ENCODE peak calls at places on chromosomes 1 and 21, in five cellular contexts. One of them, this sample, is unnamed.

GRCh38 chr21:42159560-42160110 is 59.3 kb upstream of the ABCG1 start:
- DNase-seq in stomach: no peak
- DNase-seq in ovary: peak; percentile 7
- DNase-seq in endothelial cell of umbilical vein: no peak
- DNase-seq in adrenal gland: no peak
- DNase-seq in this sample: no peak

GRCh38 chr1:192448026-192448578 is 127.5 kb upstream of the RGS1 start:
- DNase-seq in stomach: no peak
- DNase-seq in ovary: no peak
- DNase-seq in endothelial cell of umbilical vein: no peak
- DNase-seq in adrenal gland: no peak
- DNase-seq in this sample: no peak

GRCh38 chr21:37699024-37699770 is 217.1 kb downstream of the KCNJ6 start:
- DNase-seq in stomach: no peak
- DNase-seq in ovary: no peak
- DNase-seq in endothelial cell of umbilical vein: no peak
- DNase-seq in adrenal gland: no peak
- DNase-seq in this sample: no peak

GRCh38 chr1:233032916-233033315 is 82.5 kb downstream of the NTPCR start:
- DNase-seq in stomach: no peak
- DNase-seq in ovary: no peak
- DNase-seq in endothelial cell of umbilical vein: no peak
- DNase-seq in adrenal gland: no peak
- DNase-seq in this sample: no peak

GRCh38 chr1:72283204-72284083 is 1.1 kb upstream of the NEGR1 start:
- DNase-seq in stomach: peak; percentile 52
- DNase-seq in ovary: peak; percentile 75
- DNase-seq in endothelial cell of umbilical vein: peak; percentile 89
- DNase-seq in adrenal gland: peak; percentile 63
- DNase-seq in this sample: peak; percentile 73

GRCh38 chr1:171446396-171446795 is 38.9 kb upstream of the PRRC2C start:
- DNase-seq in stomach: no peak
- DNase-seq in ovary: no peak
- DNase-seq in endothelial cell of umbilical vein: no peak
- DNase-seq in adrenal gland: no peak
- DNase-seq in this sample: no peak

GRCh38 chr1:151728151-151728711 is 6.9 kb downstream of the RIIAD1 start:
- DNase-seq in stomach: no peak
- DNase-seq in ovary: no peak
- DNase-seq in endothelial cell of umbilical vein: no peak
- DNase-seq in adrenal gland: no peak
- DNase-seq in this sample: no peak

GRCh38 chr21:34869541-34869940 is 179.6 kb downstream of the RUNX1 start:
- DNase-seq in stomach: no peak
- DNase-seq in ovary: no peak
- DNase-seq in endothelial cell of umbilical vein: no peak
- DNase-seq in adrenal gland: no peak
- DNase-seq in this sample: peak; percentile 39

GRCh38 chr1:27402349-27402754 is 9.9 kb downstream of the GPR3 start:
- DNase-seq in stomach: peak; percentile 87
- DNase-seq in ovary: peak; percentile 75
- DNase-seq in endothelial cell of umbilical vein: peak; percentile 74
- DNase-seq in adrenal gland: peak; percentile 90
- DNase-seq in this sample: peak; percentile 89

GRCh38 chr1:28370220-28371010 is 875 bp downstream of the PHACTR4 start:
- DNase-seq in stomach: no peak
- DNase-seq in ovary: peak; percentile 23
- DNase-seq in endothelial cell of umbilical vein: no peak
- DNase-seq in adrenal gland: peak; percentile 39
- DNase-seq in this sample: peak; percentile 12

GRCh38 chr21:45573452-45574035 is 31.3 kb upstream of the SLC19A1 start:
- DNase-seq in stomach: no peak
- DNase-seq in ovary: peak; percentile 23
- DNase-seq in endothelial cell of umbilical vein: peak; percentile 14
- DNase-seq in adrenal gland: peak; percentile 14
- DNase-seq in this sample: no peak

GRCh38 chr1:26378088-26378878 is 5.7 kb upstream of the ZNF683 start:
- DNase-seq in stomach: no peak
- DNase-seq in ovary: no peak
- DNase-seq in endothelial cell of umbilical vein: peak; percentile 53
- DNase-seq in adrenal gland: no peak
- DNase-seq in this sample: peak; percentile 5

GRCh38 chr1:33119532-33120217 is 38.7 kb downstream of the AZIN2 start:
- DNase-seq in stomach: no peak
- DNase-seq in ovary: no peak
- DNase-seq in endothelial cell of umbilical vein: no peak
- DNase-seq in adrenal gland: no peak
- DNase-seq in this sample: no peak

GRCh38 chr1:59020151-59020997 is 236.5 kb upstream of the JUN start:
- DNase-seq in stomach: peak; percentile 56
- DNase-seq in ovary: peak; percentile 65
- DNase-seq in endothelial cell of umbilical vein: peak; percentile 87
- DNase-seq in adrenal gland: peak; percentile 74
- DNase-seq in this sample: peak; percentile 59

GRCh38 chr1:41935226-41935625 is 16.5 kb upstream of the HIVEP3 start:
- DNase-seq in stomach: no peak
- DNase-seq in ovary: no peak
- DNase-seq in endothelial cell of umbilical vein: peak; percentile 9
- DNase-seq in adrenal gland: no peak
- DNase-seq in this sample: no peak

GRCh38 chr1:226977288-226977972 is 37.3 kb downstream of the COQ8A start:
- DNase-seq in stomach: no peak
- DNase-seq in ovary: no peak
- DNase-seq in endothelial cell of umbilical vein: no peak
- DNase-seq in adrenal gland: no peak
- DNase-seq in this sample: no peak

GRCh38 chr1:59521456-59521855 is 224.6 kb downstream of the FGGY start:
- DNase-seq in stomach: no peak
- DNase-seq in ovary: no peak
- DNase-seq in endothelial cell of umbilical vein: no peak
- DNase-seq in adrenal gland: no peak
- DNase-seq in this sample: no peak

GRCh38 chr1:8023995-8024313 is 2.2 kb downstream of the ERRFI1 start:
- DNase-seq in stomach: no peak
- DNase-seq in ovary: no peak
- DNase-seq in endothelial cell of umbilical vein: no peak
- DNase-seq in adrenal gland: no peak
- DNase-seq in this sample: no peak

GRCh38 chr21:42578034-42578433 is 64.4 kb downstream of the SLC37A1 start:
- DNase-seq in stomach: no peak
- DNase-seq in ovary: no peak
- DNase-seq in endothelial cell of umbilical vein: no peak
- DNase-seq in adrenal gland: peak; percentile 10
- DNase-seq in this sample: no peak

GRCh38 chr21:45033791-45034555 is 40.4 kb upstream of the ADARB1 start:
- DNase-seq in stomach: no peak
- DNase-seq in ovary: no peak
- DNase-seq in endothelial cell of umbilical vein: no peak
- DNase-seq in adrenal gland: peak; percentile 33
- DNase-seq in this sample: no peak

GRCh38 chr1:154145986-154146385 is 8.9 kb downstream of the NUP210L start:
- DNase-seq in stomach: no peak
- DNase-seq in ovary: no peak
- DNase-seq in endothelial cell of umbilical vein: no peak
- DNase-seq in adrenal gland: no peak
- DNase-seq in this sample: no peak

GRCh38 chr1:207134550-207134949 is 30.5 kb downstream of the C4BPA start:
- DNase-seq in stomach: no peak
- DNase-seq in ovary: no peak
- DNase-seq in endothelial cell of umbilical vein: no peak
- DNase-seq in adrenal gland: no peak
- DNase-seq in this sample: no peak

GRCh38 chr1:89472886-89473285 is 51.7 kb upstream of the LRRC8B start:
- DNase-seq in stomach: no peak
- DNase-seq in ovary: no peak
- DNase-seq in endothelial cell of umbilical vein: no peak
- DNase-seq in adrenal gland: no peak
- DNase-seq in this sample: no peak

GRCh38 chr1:109772658-109773202 is 9.0 kb upstream of the EPS8L3 start:
- DNase-seq in stomach: no peak
- DNase-seq in ovary: no peak
- DNase-seq in endothelial cell of umbilical vein: no peak
- DNase-seq in adrenal gland: no peak
- DNase-seq in this sample: no peak

GRCh38 chr1:214500349-214501055 is 50.9 kb downstream of the PTPN14 start:
- DNase-seq in stomach: no peak
- DNase-seq in ovary: no peak
- DNase-seq in endothelial cell of umbilical vein: no peak
- DNase-seq in adrenal gland: no peak
- DNase-seq in this sample: peak; percentile 7

GRCh38 chr1:178501705-178502329 is 5.1 kb upstream of the CLEC20A start:
- DNase-seq in stomach: peak; percentile 77
- DNase-seq in ovary: peak; percentile 54
- DNase-seq in endothelial cell of umbilical vein: peak; percentile 68
- DNase-seq in adrenal gland: peak; percentile 86
- DNase-seq in this sample: peak; percentile 81

GRCh38 chr1:154773551-154773950 is 96.5 kb downstream of the KCNN3 start:
- DNase-seq in stomach: no peak
- DNase-seq in ovary: peak; percentile 44
- DNase-seq in endothelial cell of umbilical vein: no peak
- DNase-seq in adrenal gland: no peak
- DNase-seq in this sample: peak; percentile 88

GRCh38 chr1:206828765-206829164 is 36.7 kb upstream of the IL20 start:
- DNase-seq in stomach: no peak
- DNase-seq in ovary: no peak
- DNase-seq in endothelial cell of umbilical vein: no peak
- DNase-seq in adrenal gland: no peak
- DNase-seq in this sample: no peak

GRCh38 chr1:159944623-159945455 is 574 bp downstream of the IGSF9 start:
- DNase-seq in stomach: no peak
- DNase-seq in ovary: no peak
- DNase-seq in endothelial cell of umbilical vein: no peak
- DNase-seq in adrenal gland: no peak
- DNase-seq in this sample: no peak

GRCh38 chr1:11741919-11742598 is 6.1 kb downstream of the AGTRAP start:
- DNase-seq in stomach: no peak
- DNase-seq in ovary: no peak
- DNase-seq in endothelial cell of umbilical vein: no peak
- DNase-seq in adrenal gland: no peak
- DNase-seq in this sample: peak; percentile 72

GRCh38 chr1:203625623-203626189 is 926 bp upstream of the ATP2B4 start:
- DNase-seq in stomach: no peak
- DNase-seq in ovary: peak; percentile 54
- DNase-seq in endothelial cell of umbilical vein: peak; percentile 89
- DNase-seq in adrenal gland: no peak
- DNase-seq in this sample: peak; percentile 25

GRCh38 chr1:97599447-97599846 is 321.4 kb downstream of the DPYD start:
- DNase-seq in stomach: no peak
- DNase-seq in ovary: no peak
- DNase-seq in endothelial cell of umbilical vein: no peak
- DNase-seq in adrenal gland: no peak
- DNase-seq in this sample: no peak

GRCh38 chr1:8347635-8348034 is 29.7 kb downstream of the SLC45A1 start:
- DNase-seq in stomach: no peak
- DNase-seq in ovary: no peak
- DNase-seq in endothelial cell of umbilical vein: no peak
- DNase-seq in adrenal gland: no peak
- DNase-seq in this sample: no peak

GRCh38 chr21:46581780-46582307 is 23.0 kb downstream of the S100B start:
- DNase-seq in stomach: no peak
- DNase-seq in ovary: no peak
- DNase-seq in endothelial cell of umbilical vein: no peak
- DNase-seq in adrenal gland: no peak
- DNase-seq in this sample: no peak

GRCh38 chr1:244171241-244171985 is 120.3 kb downstream of the ZBTB18 start:
- DNase-seq in stomach: no peak
- DNase-seq in ovary: no peak
- DNase-seq in endothelial cell of umbilical vein: peak; percentile 6
- DNase-seq in adrenal gland: no peak
- DNase-seq in this sample: no peak

GRCh38 chr1:241998950-241999495 is at the start of gene MAP1LC3C:
- DNase-seq in stomach: no peak
- DNase-seq in ovary: no peak
- DNase-seq in endothelial cell of umbilical vein: no peak
- DNase-seq in adrenal gland: no peak
- DNase-seq in this sample: peak; percentile 66
- TF ChIP-seq POLR2A in stomach: no peak
- TF ChIP-seq POLR2A in ovary: no peak
- TF ChIP-seq POLR2A in endothelial cell of umbilical vein: no peak
- TF ChIP-seq POLR2A in adrenal gland: no peak
- TF ChIP-seq POLR2A in this sample: no peak

GRCh38 chr1:68962711-68963110 is 465.8 kb upstream of the DEPDC1 start:
- DNase-seq in stomach: no peak
- DNase-seq in ovary: no peak
- DNase-seq in endothelial cell of umbilical vein: no peak
- DNase-seq in adrenal gland: no peak
- DNase-seq in this sample: no peak

GRCh38 chr1:68963353-68963752 is 466.5 kb upstream of the DEPDC1 start:
- DNase-seq in stomach: no peak
- DNase-seq in ovary: no peak
- DNase-seq in endothelial cell of umbilical vein: no peak
- DNase-seq in adrenal gland: no peak
- DNase-seq in this sample: no peak

GRCh38 chr1:68958957-68959356 is 462.1 kb upstream of the DEPDC1 start:
- DNase-seq in stomach: no peak
- DNase-seq in ovary: no peak
- DNase-seq in endothelial cell of umbilical vein: no peak
- DNase-seq in adrenal gland: no peak
- DNase-seq in this sample: no peak

GRCh38 chr1:68961143-68961542 is 464.3 kb upstream of the DEPDC1 start:
- DNase-seq in stomach: no peak
- DNase-seq in ovary: no peak
- DNase-seq in endothelial cell of umbilical vein: no peak
- DNase-seq in adrenal gland: no peak
- DNase-seq in this sample: no peak

GRCh38 chr1:68959631-68960030 is 462.7 kb upstream of the DEPDC1 start:
- DNase-seq in stomach: no peak
- DNase-seq in ovary: no peak
- DNase-seq in endothelial cell of umbilical vein: no peak
- DNase-seq in adrenal gland: no peak
- DNase-seq in this sample: no peak
- H3K9me3 ChIP-seq in stomach: no peaks in the 10 kb centered on the region
- H3K9me3 ChIP-seq in ovary: no peaks in the 10 kb centered on the region
- H3K9me3 ChIP-seq in endothelial cell of umbilical vein: no peaks in the 10 kb centered on the region
- H3K9me3 ChIP-seq in adrenal gland: no peaks in the 10 kb centered on the region
- H3K9me3 ChIP-seq in this sample: no peaks in the 10 kb centered on the region

GRCh38 chr1:19426294-19427086 is 58.8 kb downstream of the CAPZB start:
- DNase-seq in stomach: no peak
- DNase-seq in ovary: no peak
- DNase-seq in endothelial cell of umbilical vein: no peak
- DNase-seq in adrenal gland: no peak
- DNase-seq in this sample: no peak
- TF ChIP-seq POLR2A in stomach: no peak
- TF ChIP-seq POLR2A in ovary: no peak
- TF ChIP-seq POLR2A in endothelial cell of umbilical vein: no peak
- TF ChIP-seq POLR2A in adrenal gland: no peak
- TF ChIP-seq POLR2A in this sample: no peak

DNA sequence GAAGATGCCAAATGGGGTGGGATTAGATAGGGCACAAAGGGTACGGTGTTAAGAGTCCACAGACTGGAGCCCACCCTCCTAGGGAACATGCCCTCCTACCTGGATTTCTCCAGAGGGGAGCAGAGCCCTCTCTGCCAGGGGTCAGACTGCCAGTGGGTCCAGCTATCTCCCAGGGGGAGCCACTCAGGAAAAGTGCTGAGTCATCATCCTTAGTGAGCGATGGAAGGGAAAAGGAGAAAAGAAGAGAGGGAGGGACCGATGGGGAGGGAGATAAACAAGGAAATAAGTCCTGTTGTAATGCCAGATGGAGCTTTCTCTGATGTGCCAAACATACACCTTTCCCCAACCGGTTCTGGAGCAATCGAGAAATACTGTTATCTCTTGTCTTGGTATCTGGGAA is 30.4 kb upstream of the CYP4B1 start:
- DNase-seq in stomach: no peak
- DNase-seq in ovary: no peak
- DNase-seq in endothelial cell of umbilical vein: no peak
- DNase-seq in adrenal gland: no peak
- DNase-seq in this sample: no peak
- H3K9me3 ChIP-seq in stomach: peaks cover 38% of the 10 kb centered on the region
- H3K9me3 ChIP-seq in ovary: no peaks in the 10 kb centered on the region
- H3K9me3 ChIP-seq in endothelial cell of umbilical vein: peaks cover 2% of the 10 kb centered on the region
- H3K9me3 ChIP-seq in adrenal gland: peaks cover 4% of the 10 kb centered on the region
- H3K9me3 ChIP-seq in this sample: no peaks in the 10 kb centered on the region